ENCODE peak calls at places on chromosomes 1 and 21, in eight cellular contexts. E is stimulated activated CD8-positive, alpha-beta memory T cell treated with anti-CD3 and anti-CD28 coated beads, Interleukin-7, amount 100 ng/mL, for 1 hour; U is neuronal stem cell; C is Peyer's patch; M is KBM-7; G is kidney glomerular epithelial cell; A is amniotic stem cell; F is spleen. Z is an unnamed sample.

GRCh38 chr1:73673980-73674379 is 524.0 kb downstream of the LRRIQ3 start:
- DNase-seq in E (no peak), U (no peak), C (no peak), M (no peak), G (no peak), A (no peak), F (no peak), Z (no peak)

GRCh38 chr21:27407296-27407695 is 440.4 kb upstream of the ADAMTS5 start:
- DNase-seq in E (no peak), U (peak), C (no peak), M (no peak), G (no peak), A (no peak), F (no peak), Z (no peak)

GRCh38 chr1:64323882-64324281 is 120.5 kb downstream of the UBE2U start:
- DNase-seq in E (no peak), U (no peak), C (no peak), M (no peak), G (no peak), A (no peak), F (no peak), Z (no peak)

GRCh38 chr21:44070391-44070790 is 36.8 kb upstream of the PWP2 start:
- DNase-seq in E (no peak), U (no peak), C (no peak), M (no peak), G (no peak), A (no peak), F (no peak), Z (no peak)

GRCh38 chr1:165288301-165289120 is 68.0 kb downstream of the LMX1A start:
- DNase-seq in E (no peak), U (no peak), C (no peak), M (no peak), G (no peak), A (no peak), F (no peak), Z (no peak)

GRCh38 chr1:169466259-169467230 is 19.2 kb downstream of the SLC19A2 start:
- DNase-seq in E (no peak), U (no peak), C (no peak), M (peak), G (peak), A (peak), F (no peak), Z (peak)

GRCh38 chr1:165551469-165551868 is 7.7 kb downstream of the LRRC52 start:
- DNase-seq in E (no peak), U (no peak), C (no peak), M (no peak), G (no peak), A (no peak), F (no peak), Z (no peak)

GRCh38 chr1:151199860-151200581 is 1.7 kb downstream of the PIP5K1A start:
- DNase-seq in E (no peak), U (no peak), C (no peak), M (peak), G (peak), A (peak), F (peak), Z (peak)

GRCh38 chr1:15038232-15039016 is 115.1 kb upstream of the TMEM51 start:
- DNase-seq in E (no peak), U (no peak), C (no peak), M (peak), G (peak), A (no peak), F (no peak), Z (peak)

GRCh38 chr1:179105393-179105792 is 23.5 kb downstream of the TOR3A start:
- DNase-seq in E (no peak), U (no peak), C (no peak), M (no peak), G (peak), A (no peak), F (no peak), Z (peak)

GRCh38 chr1:30250338-30251022 is 472.9 kb downstream of the MATN1 start:
- DNase-seq in E (no peak), U (no peak), C (no peak), M (no peak), G (no peak), A (no peak), F (peak), Z (no peak)

GRCh38 chr1:66695121-66695520 is 57.1 kb upstream of the DYNLT5 start:
- DNase-seq in E (no peak), U (peak), C (no peak), M (peak), G (no peak), A (no peak), F (no peak), Z (no peak)